ENCODE peak calls at places on chromosome 7, in seven cellular contexts. Y is heart right ventricle; E is keratinocyte; T is sigmoid colon; I is Calu3; N is body of pancreas; M is CD8-positive, alpha-beta T cell. Q is an unnamed sample.
A peak's percentile ranks its signal among the peaks of the same experiment; 100 is the strongest.

GRCh38 chr7:110539216-110539615 is 551.7 kb upstream of the LRRN3 start:
- DNase-seq in Y (no peak), E (no peak), T (no peak), I (no peak), N (no peak), M (no peak), Q (no peak)

GRCh38 chr7:12839508-12840153 is 152.2 kb downstream of the ARL4A start:
- DNase-seq in Y (no peak), E (no peak), T (no peak), I (no peak), N (peak; percentile 50), M (no peak), Q (no peak)

GRCh38 chr7:78576196-78576595 is 777.6 kb downstream of the PHTF2 start:
- DNase-seq in Y (no peak), E (no peak), T (no peak), I (no peak), N (no peak), M (no peak), Q (no peak)

GRCh38 chr7:110962826-110963225 is 128.1 kb upstream of the LRRN3 start:
- DNase-seq in Y (no peak), E (no peak), T (no peak), I (no peak), N (no peak), M (no peak), Q (no peak)

GRCh38 chr7:73463966-73464365 is 30.4 kb downstream of the FZD9 start:
- DNase-seq in Y (no peak), E (no peak), T (no peak), I (no peak), N (no peak), M (no peak), Q (no peak)

GRCh38 chr7:132117181-132117580 is 459.1 kb downstream of the PLXNA4 start:
- DNase-seq in Y (no peak), E (peak; percentile 54), T (no peak), I (no peak), N (no peak), M (no peak), Q (no peak)

GRCh38 chr7:111486472-111487142 is 75.7 kb downstream of the IMMP2L start:
- DNase-seq in Y (peak; percentile 13), E (no peak), T (no peak), I (peak; percentile 27), N (peak; percentile 16), M (no peak), Q (peak; percentile 9)

GRCh38 chr7:141685285-141686035 is 16.5 kb downstream of the DENND11 start:
- DNase-seq in Y (no peak), E (no peak), T (no peak), I (no peak), N (no peak), M (no peak), Q (no peak)

GRCh38 chr7:120941856-120942255 is 8.7 kb upstream of the ING3 start:
- DNase-seq in Y (no peak), E (no peak), T (no peak), I (no peak), N (no peak), M (no peak), Q (no peak)

GRCh38 chr7:65251851-65252620 is 121.6 kb upstream of the ZNF92 start:
- DNase-seq in Y (peak; percentile 29), E (peak; percentile 19), T (peak; percentile 61), I (peak; percentile 58), N (peak; percentile 57), M (no peak), Q (peak; percentile 67)

GRCh38 chr7:22724861-22725260 is 2.1 kb upstream of the IL6 start:
- DNase-seq in Y (no peak), E (no peak), T (no peak), I (no peak), N (no peak), M (no peak), Q (no peak)

GRCh38 chr7:111951027-111951426 is 255.2 kb downstream of the DOCK4 start:
- DNase-seq in Y (no peak), E (no peak), T (no peak), I (no peak), N (no peak), M (no peak), Q (no peak)

GRCh38 chr7:78489851-78490250 is 691.3 kb downstream of the PHTF2 start:
- DNase-seq in Y (no peak), E (no peak), T (no peak), I (no peak), N (no peak), M (no peak), Q (no peak)

GRCh38 chr7:92626281-92626846 is 36.2 kb upstream of the FAM133B start:
- DNase-seq in Y (no peak), E (no peak), T (no peak), I (no peak), N (no peak), M (no peak), Q (no peak)

GRCh38 chr7:37758467-37758866 is 74.9 kb downstream of the GPR141 start:
- DNase-seq in Y (no peak), E (no peak), T (no peak), I (no peak), N (no peak), M (no peak), Q (no peak)

GRCh38 chr7:42511027-42511426 is 274.0 kb upstream of the GLI3 start:
- DNase-seq in Y (no peak), E (no peak), T (no peak), I (no peak), N (no peak), M (no peak), Q (no peak)

GRCh38 chr7:85682819-85683218 is 496.0 kb upstream of the SEMA3D start:
- DNase-seq in Y (no peak), E (no peak), T (no peak), I (no peak), N (no peak), M (no peak), Q (no peak)

GRCh38 chr7:4888161-4888560 is 4.6 kb upstream of the RADIL start:
- DNase-seq in Y (no peak), E (no peak), T (no peak), I (no peak), N (no peak), M (no peak), Q (no peak)

GRCh38 chr7:78967046-78967445 is 486.4 kb downstream of the MAGI2 start:
- DNase-seq in Y (no peak), E (no peak), T (no peak), I (no peak), N (no peak), M (no peak), Q (no peak)

GRCh38 chr7:50782376-50783208 is at the start of gene GRB10:
- DNase-seq in Y (peak; percentile 37), E (no peak), T (peak; percentile 75), I (peak; percentile 70), N (peak; percentile 57), M (no peak), Q (peak; percentile 36)

GRCh38 chr7:5472432-5473315 is 49.0 kb upstream of the TNRC18 start:
- DNase-seq in Y (no peak), E (no peak), T (no peak), I (no peak), N (no peak), M (no peak), Q (no peak)

GRCh38 chr7:115013887-115014286 is 92.0 kb downstream of the MDFIC start:
- DNase-seq in Y (no peak), E (no peak), T (no peak), I (no peak), N (no peak), M (no peak), Q (no peak)

GRCh38 chr7:14507617-14508016 is 394.9 kb downstream of the DGKB start:
- DNase-seq in Y (peak; percentile 11), E (peak; percentile 92), T (no peak), I (peak; percentile 64), N (peak; percentile 62), M (no peak), Q (no peak)

GRCh38 chr7:34282271-34282670 is 375.7 kb upstream of the NPSR1 start:
- DNase-seq in Y (no peak), E (no peak), T (no peak), I (no peak), N (no peak), M (no peak), Q (no peak)

GRCh38 chr7:34275629-34276028 is 370.3 kb downstream of the BMPER start:
- DNase-seq in Y (no peak), E (no peak), T (no peak), I (no peak), N (no peak), M (no peak), Q (no peak)

GRCh38 chr7:34277801-34278195 is 372.5 kb downstream of the BMPER start:
- DNase-seq in Y (no peak), E (no peak), T (no peak), I (no peak), N (no peak), M (no peak), Q (no peak)

GRCh38 chr7:34277016-34277800 is 371.9 kb downstream of the BMPER start:
- DNase-seq in Y (no peak), E (no peak), T (no peak), I (no peak), N (no peak), M (no peak), Q (peak; percentile 4)

DNA sequence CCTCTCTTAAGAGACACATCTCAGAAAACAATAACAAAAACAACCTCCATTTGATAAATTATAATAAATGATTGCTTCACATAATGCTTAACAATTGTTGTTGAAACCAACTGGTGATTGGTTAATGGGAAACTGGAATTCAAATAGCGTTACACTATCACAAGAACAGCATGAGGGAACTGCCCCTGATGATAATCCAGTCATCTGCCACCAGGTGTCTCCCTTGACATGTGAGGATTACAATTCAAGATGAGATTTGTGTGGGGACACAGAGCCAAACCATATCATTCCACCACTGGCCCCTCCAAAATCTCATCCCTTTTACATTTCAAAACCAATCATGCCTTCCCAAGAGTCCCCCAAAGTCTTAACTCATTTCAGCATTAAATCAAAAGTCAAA is 375.9 kb downstream of the BMPER start:
- DNase-seq in Y (no peak), E (no peak), T (no peak), I (peak; percentile 14), N (no peak), M (no peak), Q (no peak)
- TF ChIP-seq CTCF in Y (no peak), E (peak; percentile 20), T (no peak), I (peak; percentile 44), N (no peak), M (no peak), Q (no peak)

GRCh38 chr7:2203551-2204300 is 29.0 kb downstream of the MAD1L1 start:
- DNase-seq in Y (no peak), E (no peak), T (peak; percentile 67), I (no peak), N (no peak), M (no peak), Q (no peak)
- TF ChIP-seq CTCF in Y (no peak), E (no peak), T (no peak), I (no peak), N (no peak), M (no peak), Q (no peak)

DNA sequence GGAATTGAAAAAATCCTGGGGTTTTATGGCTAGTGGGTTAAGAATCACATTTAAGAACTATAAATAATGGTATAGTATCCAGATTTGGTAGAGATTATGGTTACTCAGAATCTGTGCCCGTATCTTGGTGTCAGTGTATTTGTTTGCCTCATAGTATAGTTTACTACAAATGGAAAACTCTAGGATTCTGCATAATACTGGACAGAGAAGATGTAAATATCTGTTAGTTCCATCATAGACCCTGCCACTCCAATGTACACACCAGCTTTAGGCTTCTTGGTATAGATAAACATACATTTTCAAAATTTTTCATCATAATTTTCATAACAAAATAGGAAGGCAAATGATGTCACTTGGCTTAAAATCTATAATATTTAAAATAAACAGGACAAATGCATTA is 108.1 kb downstream of the CFTR start:
- DNase-seq in Y (no peak), E (no peak), T (no peak), I (no peak), N (no peak), M (no peak), Q (no peak)
- TF ChIP-seq CTCF in Y (no peak), E (no peak), T (no peak), I (no peak), N (no peak), M (no peak), Q (no peak)

GRCh38 chr7:24821045-24821853 is 64.0 kb upstream of the GSDME start:
- DNase-seq in Y (no peak), E (no peak), T (peak; percentile 77), I (peak; percentile 93), N (peak; percentile 26), M (peak; percentile 69), Q (no peak)
- TF ChIP-seq CTCF in Y (peak; percentile 22), E (no peak), T (no peak), I (peak; percentile 55), N (no peak), M (no peak), Q (no peak)

Q was measured in endothelial cell.